ENCODE peak calls at places on chromosomes 2 and 18, in five cellular contexts. One of them, this sample, is unnamed.

GRCh38 chr2:106098664-106099063 is 95.4 kb downstream of the UXS1 start:
- DNase-seq in stimulated activated CD8-positive, alpha-beta memory T cell treated with anti-CD3 and anti-CD28 coated beads, Interleukin-4, amount 100 ng/mL, for 24 hours: no peak
- DNase-seq in AG10803: no peak
- DNase-seq in neural crest cell: no peak
- DNase-seq in HuH-7.5: no peak
- DNase-seq in this sample: no peak

GRCh38 chr2:183172220-183172887 is 48.1 kb downstream of the NUP35 start:
- DNase-seq in stimulated activated CD8-positive, alpha-beta memory T cell treated with anti-CD3 and anti-CD28 coated beads, Interleukin-4, amount 100 ng/mL, for 24 hours: no peak
- DNase-seq in AG10803: no peak
- DNase-seq in neural crest cell: no peak
- DNase-seq in HuH-7.5: no peak
- DNase-seq in this sample: no peak

GRCh38 chr2:191666733-191667132 is 11.2 kb upstream of the NABP1 start:
- DNase-seq in stimulated activated CD8-positive, alpha-beta memory T cell treated with anti-CD3 and anti-CD28 coated beads, Interleukin-4, amount 100 ng/mL, for 24 hours: no peak
- DNase-seq in AG10803: no peak
- DNase-seq in neural crest cell: no peak
- DNase-seq in HuH-7.5: no peak
- DNase-seq in this sample: no peak

GRCh38 chr18:23179416-23179815 is 44.1 kb downstream of the CABLES1 start:
- DNase-seq in stimulated activated CD8-positive, alpha-beta memory T cell treated with anti-CD3 and anti-CD28 coated beads, Interleukin-4, amount 100 ng/mL, for 24 hours: no peak
- DNase-seq in AG10803: no peak
- DNase-seq in neural crest cell: no peak
- DNase-seq in HuH-7.5: no peak
- DNase-seq in this sample: no peak

GRCh38 chr2:19256239-19256638 is 102.2 kb downstream of the OSR1 start:
- DNase-seq in stimulated activated CD8-positive, alpha-beta memory T cell treated with anti-CD3 and anti-CD28 coated beads, Interleukin-4, amount 100 ng/mL, for 24 hours: no peak
- DNase-seq in AG10803: peak; percentile 90
- DNase-seq in neural crest cell: no peak
- DNase-seq in HuH-7.5: no peak
- DNase-seq in this sample: no peak

GRCh38 chr2:116510117-116510671 is 1304.3 kb upstream of the DDX18 start:
- DNase-seq in stimulated activated CD8-positive, alpha-beta memory T cell treated with anti-CD3 and anti-CD28 coated beads, Interleukin-4, amount 100 ng/mL, for 24 hours: no peak
- DNase-seq in AG10803: no peak
- DNase-seq in neural crest cell: peak; percentile 8
- DNase-seq in HuH-7.5: peak; percentile 4
- DNase-seq in this sample: no peak

GRCh38 chr2:27305516-27305915 is 2.7 kb downstream of the UCN start:
- DNase-seq in stimulated activated CD8-positive, alpha-beta memory T cell treated with anti-CD3 and anti-CD28 coated beads, Interleukin-4, amount 100 ng/mL, for 24 hours: no peak
- DNase-seq in AG10803: no peak
- DNase-seq in neural crest cell: no peak
- DNase-seq in HuH-7.5: no peak
- DNase-seq in this sample: no peak

GRCh38 chr2:64667535-64667934 is 13.8 kb upstream of the SERTAD2 start:
- DNase-seq in stimulated activated CD8-positive, alpha-beta memory T cell treated with anti-CD3 and anti-CD28 coated beads, Interleukin-4, amount 100 ng/mL, for 24 hours: no peak
- DNase-seq in AG10803: no peak
- DNase-seq in neural crest cell: no peak
- DNase-seq in HuH-7.5: no peak
- DNase-seq in this sample: no peak

GRCh38 chr2:105903051-105903674 is 158.5 kb downstream of the NCK2 start:
- DNase-seq in stimulated activated CD8-positive, alpha-beta memory T cell treated with anti-CD3 and anti-CD28 coated beads, Interleukin-4, amount 100 ng/mL, for 24 hours: no peak
- DNase-seq in AG10803: no peak
- DNase-seq in neural crest cell: no peak
- DNase-seq in HuH-7.5: no peak
- DNase-seq in this sample: no peak

GRCh38 chr18:29188760-29189159 is 1011.8 kb upstream of the CDH2 start:
- DNase-seq in stimulated activated CD8-positive, alpha-beta memory T cell treated with anti-CD3 and anti-CD28 coated beads, Interleukin-4, amount 100 ng/mL, for 24 hours: no peak
- DNase-seq in AG10803: no peak
- DNase-seq in neural crest cell: no peak
- DNase-seq in HuH-7.5: no peak
- DNase-seq in this sample: no peak

GRCh38 chr18:2932247-2933181 is 80.4 kb downstream of the LPIN2 start:
- DNase-seq in stimulated activated CD8-positive, alpha-beta memory T cell treated with anti-CD3 and anti-CD28 coated beads, Interleukin-4, amount 100 ng/mL, for 24 hours: no peak
- DNase-seq in AG10803: peak; percentile 67
- DNase-seq in neural crest cell: peak; percentile 32
- DNase-seq in HuH-7.5: no peak
- DNase-seq in this sample: no peak

GRCh38 chr2:120694034-120694433 is 41.6 kb upstream of the GLI2 start:
- DNase-seq in stimulated activated CD8-positive, alpha-beta memory T cell treated with anti-CD3 and anti-CD28 coated beads, Interleukin-4, amount 100 ng/mL, for 24 hours: no peak
- DNase-seq in AG10803: no peak
- DNase-seq in neural crest cell: no peak
- DNase-seq in HuH-7.5: no peak
- DNase-seq in this sample: no peak

GRCh38 chr2:238765590-238765989 is 82.3 kb upstream of the TWIST2 start:
- DNase-seq in stimulated activated CD8-positive, alpha-beta memory T cell treated with anti-CD3 and anti-CD28 coated beads, Interleukin-4, amount 100 ng/mL, for 24 hours: no peak
- DNase-seq in AG10803: no peak
- DNase-seq in neural crest cell: no peak
- DNase-seq in HuH-7.5: no peak
- DNase-seq in this sample: no peak

GRCh38 chr18:34709631-34710429 is at the start of gene DTNA:
- DNase-seq in stimulated activated CD8-positive, alpha-beta memory T cell treated with anti-CD3 and anti-CD28 coated beads, Interleukin-4, amount 100 ng/mL, for 24 hours: no peak
- DNase-seq in AG10803: peak; percentile 98
- DNase-seq in neural crest cell: no peak
- DNase-seq in HuH-7.5: no peak
- DNase-seq in this sample: no peak

GRCh38 chr2:111673526-111673925 is 210.5 kb downstream of the ANAPC1 start:
- DNase-seq in stimulated activated CD8-positive, alpha-beta memory T cell treated with anti-CD3 and anti-CD28 coated beads, Interleukin-4, amount 100 ng/mL, for 24 hours: no peak
- DNase-seq in AG10803: no peak
- DNase-seq in neural crest cell: no peak
- DNase-seq in HuH-7.5: no peak
- DNase-seq in this sample: no peak

GRCh38 chr2:105936954-105937353 is 192.2 kb downstream of the NCK2 start:
- DNase-seq in stimulated activated CD8-positive, alpha-beta memory T cell treated with anti-CD3 and anti-CD28 coated beads, Interleukin-4, amount 100 ng/mL, for 24 hours: no peak
- DNase-seq in AG10803: no peak
- DNase-seq in neural crest cell: no peak
- DNase-seq in HuH-7.5: no peak
- DNase-seq in this sample: no peak

GRCh38 chr2:191936882-191937405 is 90.1 kb upstream of the CAVIN2 start:
- DNase-seq in stimulated activated CD8-positive, alpha-beta memory T cell treated with anti-CD3 and anti-CD28 coated beads, Interleukin-4, amount 100 ng/mL, for 24 hours: no peak
- DNase-seq in AG10803: no peak
- DNase-seq in neural crest cell: no peak
- DNase-seq in HuH-7.5: no peak
- DNase-seq in this sample: no peak

GRCh38 chr2:241595600-241596140 is 37.1 kb downstream of the BOK start:
- DNase-seq in stimulated activated CD8-positive, alpha-beta memory T cell treated with anti-CD3 and anti-CD28 coated beads, Interleukin-4, amount 100 ng/mL, for 24 hours: no peak
- DNase-seq in AG10803: no peak
- DNase-seq in neural crest cell: peak; percentile 36
- DNase-seq in HuH-7.5: peak; percentile 47
- DNase-seq in this sample: no peak

GRCh38 chr2:165573534-165574461 is 104.3 kb downstream of the CSRNP3 start:
- DNase-seq in stimulated activated CD8-positive, alpha-beta memory T cell treated with anti-CD3 and anti-CD28 coated beads, Interleukin-4, amount 100 ng/mL, for 24 hours: no peak
- DNase-seq in AG10803: no peak
- DNase-seq in neural crest cell: peak; percentile 72
- DNase-seq in HuH-7.5: peak; percentile 47
- DNase-seq in this sample: peak; percentile 30

GRCh38 chr2:39464867-39465266 is 27.8 kb upstream of the MAP4K3 start:
- DNase-seq in stimulated activated CD8-positive, alpha-beta memory T cell treated with anti-CD3 and anti-CD28 coated beads, Interleukin-4, amount 100 ng/mL, for 24 hours: no peak
- DNase-seq in AG10803: no peak
- DNase-seq in neural crest cell: no peak
- DNase-seq in HuH-7.5: no peak
- DNase-seq in this sample: no peak

GRCh38 chr2:176464886-176465564 is 195.8 kb downstream of the MTX2 start:
- DNase-seq in stimulated activated CD8-positive, alpha-beta memory T cell treated with anti-CD3 and anti-CD28 coated beads, Interleukin-4, amount 100 ng/mL, for 24 hours: no peak
- DNase-seq in AG10803: no peak
- DNase-seq in neural crest cell: no peak
- DNase-seq in HuH-7.5: no peak
- DNase-seq in this sample: no peak

GRCh38 chr2:86525421-86526340 is 37.6 kb downstream of the CHMP3 start:
- DNase-seq in stimulated activated CD8-positive, alpha-beta memory T cell treated with anti-CD3 and anti-CD28 coated beads, Interleukin-4, amount 100 ng/mL, for 24 hours: no peak
- DNase-seq in AG10803: no peak
- DNase-seq in neural crest cell: no peak
- DNase-seq in HuH-7.5: no peak
- DNase-seq in this sample: no peak

GRCh38 chr2:231926180-231926741 is at the start of gene NPPC:
- DNase-seq in stimulated activated CD8-positive, alpha-beta memory T cell treated with anti-CD3 and anti-CD28 coated beads, Interleukin-4, amount 100 ng/mL, for 24 hours: peak; percentile 69
- DNase-seq in AG10803: peak; percentile 29
- DNase-seq in neural crest cell: peak; percentile 78
- DNase-seq in HuH-7.5: peak; percentile 72
- DNase-seq in this sample: peak; percentile 30

GRCh38 chr2:120434487-120434886 is 88.6 kb downstream of the INHBB start:
- DNase-seq in stimulated activated CD8-positive, alpha-beta memory T cell treated with anti-CD3 and anti-CD28 coated beads, Interleukin-4, amount 100 ng/mL, for 24 hours: no peak
- DNase-seq in AG10803: peak; percentile 95
- DNase-seq in neural crest cell: no peak
- DNase-seq in HuH-7.5: no peak
- DNase-seq in this sample: peak; percentile 67

This sample was measured in left lung.